ENCODE peak calls at places on chromosome 10, in five cellular contexts. I is substantia nigra; B is activated effector memory CD4-positive, alpha-beta T cell treated with anti-CD3 and anti-CD28 coated beads, Interleukin-2, amount 50 U/mL, for 16 hours; G is left ventricle myocardium inferior; K is AG10803. N is an unnamed sample.

GRCh38 chr10:1284076-1284475 is 227.9 kb downstream of the WDR37 start:
- DNase-seq in I (no peak), B (no peak), G (no peak), K (no peak), N (no peak)

GRCh38 chr10:125788156-125789034 is 12.8 kb upstream of the MMP21 start:
- DNase-seq in I (no peak), B (no peak), G (no peak), K (no peak), N (no peak)

GRCh38 chr10:94462130-94462529 is 59.8 kb downstream of the TBC1D12 start:
- DNase-seq in I (no peak), B (no peak), G (no peak), K (no peak), N (no peak)

GRCh38 chr10:92075829-92076228 is 152.3 kb downstream of the BTAF1 start:
- DNase-seq in I (no peak), B (no peak), G (no peak), K (no peak), N (no peak)

GRCh38 chr10:17227367-17228080 is 517 bp upstream of the VIM start:
- DNase-seq in I (no peak), B (no peak), G (no peak), K (peak), N (no peak)

GRCh38 chr10:58775960-58776574 is 263.4 kb downstream of the BICC1 start:
- DNase-seq in I (no peak), B (no peak), G (no peak), K (peak), N (no peak)

GRCh38 chr10:5891009-5891408 is 966 bp downstream of the FBH1 start:
- DNase-seq in I (no peak), B (no peak), G (no peak), K (peak), N (no peak)

GRCh38 chr10:70441161-70441876 is at the start of gene NODAL:
- DNase-seq in I (no peak), B (no peak), G (no peak), K (no peak), N (no peak)

GRCh38 chr10:91389636-91390512 is 20.3 kb upstream of the HECTD2 start:
- DNase-seq in I (no peak), B (no peak), G (no peak), K (peak), N (no peak)

GRCh38 chr10:103598654-103599115 is 105.2 kb downstream of the NEURL1 start:
- DNase-seq in I (peak), B (no peak), G (no peak), K (peak), N (no peak)

GRCh38 chr10:71684356-71685173 is 35.0 kb downstream of the C10orf105 start:
- DNase-seq in I (no peak), B (peak), G (no peak), K (no peak), N (no peak)

GRCh38 chr10:124025152-124025551 is 68.2 kb downstream of the CHST15 start:
- DNase-seq in I (no peak), B (no peak), G (no peak), K (no peak), N (no peak)

GRCh38 chr10:116490028-116490662 is 55.6 kb upstream of the PNLIP start:
- DNase-seq in I (no peak), B (no peak), G (no peak), K (peak), N (no peak)

GRCh38 chr10:29714096-29714874 is 79.5 kb upstream of the SVIL start:
- DNase-seq in I (no peak), B (no peak), G (no peak), K (peak), N (no peak)

GRCh38 chr10:111968624-111969023 is 214.9 kb downstream of the GPAM start:
- DNase-seq in I (no peak), B (no peak), G (no peak), K (peak), N (no peak)

GRCh38 chr10:25753776-25754175 is 180.3 kb upstream of the MYO3A start:
- DNase-seq in I (no peak), B (no peak), G (no peak), K (no peak), N (no peak)

GRCh38 chr10:50417486-50417905 is 166.2 kb upstream of the ASAH2 start:
- DNase-seq in I (no peak), B (no peak), G (no peak), K (peak), N (no peak)

GRCh38 chr10:22335204-22335956 is 9.9 kb upstream of the SPAG6 start:
- DNase-seq in I (peak), B (peak), G (no peak), K (peak), N (peak)

GRCh38 chr10:14433147-14433546 is 102.4 kb upstream of the FRMD4A start:
- DNase-seq in I (no peak), B (no peak), G (no peak), K (no peak), N (no peak)

GRCh38 chr10:115829501-115830215 is 443.3 kb downstream of the GFRA1 start:
- DNase-seq in I (no peak), B (no peak), G (no peak), K (peak), N (no peak)